ENCODE peak calls at places on chromosome 22, in nine cellular contexts. W is lower lobe of right lung, O is Panc1, A is NCI-H345, D is astrocyte of the hippocampus, T is AG09319, L is SW 1271, R is stromal cell of bone marrow, C is COR-L47. H is an unnamed sample.

GRCh38 chr22:29726104-29726503 is 6.3 kb downstream of the CABP7 start:
- DNase-seq in A (no peak), T (no peak), C (no peak), D (no peak), O (no peak), R (no peak), W (no peak), L (no peak), H (no peak)

GRCh38 chr22:19463491-19464469 is 15.2 kb downstream of the UFD1 start:
- DNase-seq in R (peak), O (no peak), D (peak), T (no peak), A (no peak), C (no peak), W (no peak), L (no peak), H (no peak)

GRCh38 chr22:44882226-44882905 is 127.4 kb downstream of the PHF21B start:
- DNase-seq in T (no peak), O (no peak), L (no peak), D (no peak), C (no peak), R (no peak), A (no peak), W (no peak), H (no peak)

GRCh38 chr22:25509391-25509791 is 55.1 kb upstream of the GRK3 start:
- DNase-seq in T (no peak), W (no peak), L (no peak), A (no peak), C (no peak), D (no peak), R (no peak), O (no peak), H (no peak)

GRCh38 chr22:27797793-27798525 is 3.6 kb downstream of the MN1 start:
- DNase-seq in O (no peak), C (no peak), L (no peak), D (peak), A (no peak), T (no peak), R (no peak), W (no peak), H (no peak)

GRCh38 chr22:46746620-46747019 is 8.6 kb upstream of the CERK start:
- DNase-seq in T (no peak), D (no peak), A (no peak), O (no peak), C (no peak), W (no peak), R (no peak), L (no peak), H (no peak)

GRCh38 chr22:40789131-40789530 is 30.0 kb downstream of the SLC25A17 start:
- DNase-seq in C (no peak), L (no peak), R (no peak), O (no peak), D (no peak), W (no peak), A (no peak), T (no peak), H (no peak)

GRCh38 chr22:36765943-36766450 is 9.9 kb downstream of the IFT27 start:
- DNase-seq in L (no peak), T (no peak), C (no peak), A (no peak), D (peak), R (peak), O (no peak), W (no peak), H (no peak)

GRCh38 chr22:32951081-32951806 is 106.9 kb downstream of the SYN3 start:
- DNase-seq in O (no peak), R (no peak), L (no peak), C (no peak), W (no peak), T (no peak), A (no peak), D (no peak), H (no peak)

GRCh38 chr22:30234786-30235470 is 11.6 kb downstream of the LIF start:
- DNase-seq in C (no peak), T (no peak), A (no peak), L (no peak), D (peak), R (no peak), W (no peak), O (no peak), H (peak)

GRCh38 chr22:44107341-44107740 is 73.4 kb upstream of the PARVG start:
- DNase-seq in A (no peak), C (no peak), D (peak), W (no peak), L (no peak), O (no peak), R (no peak), T (no peak), H (no peak)

GRCh38 chr22:42814215-42814614 is 42.9 kb downstream of the ARFGAP3 start:
- DNase-seq in W (no peak), R (no peak), T (no peak), A (no peak), O (no peak), D (no peak), L (no peak), C (peak), H (no peak)

GRCh38 chr22:49204599-49205214 is 623.0 kb downstream of the BRD1 start:
- DNase-seq in A (no peak), W (no peak), D (no peak), L (no peak), O (no peak), T (no peak), R (no peak), C (no peak), H (no peak)

GRCh38 chr22:45692549-45692948 is 20.9 kb downstream of the ATXN10 start:
- DNase-seq in A (no peak), W (no peak), R (no peak), L (peak), T (no peak), C (no peak), O (no peak), D (peak), H (no peak)

GRCh38 chr22:46067159-46068111 is 82.9 kb upstream of the PPARA start:
- DNase-seq in D (peak), L (no peak), W (peak), A (peak), C (no peak), T (no peak), O (no peak), R (no peak), H (peak)

GRCh38 chr22:41939981-41940852 is 6.7 kb downstream of the CENPM start:
- DNase-seq in T (no peak), L (peak), O (no peak), C (peak), A (peak), D (no peak), W (peak), R (no peak), H (peak)

H was measured in Daoy.